ENCODE peak calls at places on chromosome 7, in six cellular contexts. One of them, this sample, is unnamed.

GRCh38 chr7:120725376-120726039 is 132.4 kb downstream of the TSPAN12 start:
- DNase-seq in NT2/D1: no peak
- DNase-seq in iPS DF 6.9: no peak
- DNase-seq in hepatocyte: peak
- DNase-seq in mesenchymal stem cell: peak
- DNase-seq in AG10803: peak
- DNase-seq in this sample: peak

GRCh38 chr7:48180981-48181380 is 9.7 kb downstream of the ABCA13 start:
- DNase-seq in NT2/D1: no peak
- DNase-seq in iPS DF 6.9: no peak
- DNase-seq in hepatocyte: no peak
- DNase-seq in mesenchymal stem cell: no peak
- DNase-seq in AG10803: peak
- DNase-seq in this sample: peak

GRCh38 chr7:30028749-30029635 is 780 bp downstream of the PLEKHA8 start:
- DNase-seq in NT2/D1: no peak
- DNase-seq in iPS DF 6.9: no peak
- DNase-seq in hepatocyte: peak
- DNase-seq in mesenchymal stem cell: peak
- DNase-seq in AG10803: peak
- DNase-seq in this sample: peak

GRCh38 chr7:26155531-26156375 is 3.8 kb downstream of the NFE2L3 start:
- DNase-seq in NT2/D1: no peak
- DNase-seq in iPS DF 6.9: no peak
- DNase-seq in hepatocyte: no peak
- DNase-seq in mesenchymal stem cell: peak
- DNase-seq in AG10803: peak
- DNase-seq in this sample: peak

GRCh38 chr7:145050415-145050814 is 214.6 kb upstream of the TPK1 start:
- DNase-seq in NT2/D1: no peak
- DNase-seq in iPS DF 6.9: no peak
- DNase-seq in hepatocyte: no peak
- DNase-seq in mesenchymal stem cell: no peak
- DNase-seq in AG10803: no peak
- DNase-seq in this sample: no peak

GRCh38 chr7:103073989-103074518 is 542 bp downstream of the FBXL13 start:
- DNase-seq in NT2/D1: no peak
- DNase-seq in iPS DF 6.9: no peak
- DNase-seq in hepatocyte: peak
- DNase-seq in mesenchymal stem cell: no peak
- DNase-seq in AG10803: peak
- DNase-seq in this sample: no peak

GRCh38 chr7:133977409-133978274 is 149.5 kb upstream of the LRGUK start:
- DNase-seq in NT2/D1: no peak
- DNase-seq in iPS DF 6.9: no peak
- DNase-seq in hepatocyte: no peak
- DNase-seq in mesenchymal stem cell: no peak
- DNase-seq in AG10803: no peak
- DNase-seq in this sample: no peak

GRCh38 chr7:116797611-116798010 is 64.8 kb upstream of the CAPZA2 start:
- DNase-seq in NT2/D1: no peak
- DNase-seq in iPS DF 6.9: no peak
- DNase-seq in hepatocyte: no peak
- DNase-seq in mesenchymal stem cell: no peak
- DNase-seq in AG10803: no peak
- DNase-seq in this sample: peak

GRCh38 chr7:151100921-151101320 is 14.6 kb downstream of the AGAP3 start:
- DNase-seq in NT2/D1: no peak
- DNase-seq in iPS DF 6.9: no peak
- DNase-seq in hepatocyte: no peak
- DNase-seq in mesenchymal stem cell: no peak
- DNase-seq in AG10803: no peak
- DNase-seq in this sample: no peak

GRCh38 chr7:139855498-139856270 is 26.6 kb downstream of the TBXAS1 start:
- DNase-seq in NT2/D1: no peak
- DNase-seq in iPS DF 6.9: no peak
- DNase-seq in hepatocyte: no peak
- DNase-seq in mesenchymal stem cell: no peak
- DNase-seq in AG10803: no peak
- DNase-seq in this sample: no peak

GRCh38 chr7:73703985-73704639 is 15.4 kb downstream of the STX1A start:
- DNase-seq in NT2/D1: no peak
- DNase-seq in iPS DF 6.9: peak
- DNase-seq in hepatocyte: peak
- DNase-seq in mesenchymal stem cell: peak
- DNase-seq in AG10803: no peak
- DNase-seq in this sample: peak

GRCh38 chr7:150830957-150831356 is 21.4 kb upstream of the AOC1 start:
- DNase-seq in NT2/D1: no peak
- DNase-seq in iPS DF 6.9: no peak
- DNase-seq in hepatocyte: peak
- DNase-seq in mesenchymal stem cell: no peak
- DNase-seq in AG10803: no peak
- DNase-seq in this sample: no peak

GRCh38 chr7:94289071-94289470 is 105.6 kb upstream of the COL1A2 start:
- DNase-seq in NT2/D1: peak
- DNase-seq in iPS DF 6.9: peak
- DNase-seq in hepatocyte: peak
- DNase-seq in mesenchymal stem cell: peak
- DNase-seq in AG10803: peak
- DNase-seq in this sample: peak

GRCh38 chr7:149423441-149423970 is 37.4 kb downstream of the ZNF777 start:
- DNase-seq in NT2/D1: no peak
- DNase-seq in iPS DF 6.9: no peak
- DNase-seq in hepatocyte: no peak
- DNase-seq in mesenchymal stem cell: no peak
- DNase-seq in AG10803: no peak
- DNase-seq in this sample: no peak

GRCh38 chr7:24820730-24821044 is 63.4 kb upstream of the GSDME start:
- DNase-seq in NT2/D1: no peak
- DNase-seq in iPS DF 6.9: no peak
- DNase-seq in hepatocyte: peak
- DNase-seq in mesenchymal stem cell: peak
- DNase-seq in AG10803: no peak
- DNase-seq in this sample: no peak

GRCh38 chr7:104982308-104982755 is 31.7 kb upstream of the KMT2E start:
- DNase-seq in NT2/D1: no peak
- DNase-seq in iPS DF 6.9: no peak
- DNase-seq in hepatocyte: peak
- DNase-seq in mesenchymal stem cell: peak
- DNase-seq in AG10803: no peak
- DNase-seq in this sample: no peak

GRCh38 chr7:143487566-143487965 is 9.9 kb downstream of the TAS2R41 start:
- DNase-seq in NT2/D1: no peak
- DNase-seq in iPS DF 6.9: no peak
- DNase-seq in hepatocyte: peak
- DNase-seq in mesenchymal stem cell: peak
- DNase-seq in AG10803: peak
- DNase-seq in this sample: no peak

GRCh38 chr7:108135446-108136190 is 5.5 kb upstream of the LAMB4 start:
- DNase-seq in NT2/D1: no peak
- DNase-seq in iPS DF 6.9: no peak
- DNase-seq in hepatocyte: no peak
- DNase-seq in mesenchymal stem cell: no peak
- DNase-seq in AG10803: no peak
- DNase-seq in this sample: no peak

GRCh38 chr7:134919240-134919641 is 67.1 kb upstream of the AGBL3 start:
- DNase-seq in NT2/D1: no peak
- DNase-seq in iPS DF 6.9: no peak
- DNase-seq in hepatocyte: no peak
- DNase-seq in mesenchymal stem cell: peak
- DNase-seq in AG10803: peak
- DNase-seq in this sample: no peak

GRCh38 chr7:40978047-40978446 is 724.8 kb downstream of the INHBA start:
- DNase-seq in NT2/D1: no peak
- DNase-seq in iPS DF 6.9: no peak
- DNase-seq in hepatocyte: no peak
- DNase-seq in mesenchymal stem cell: no peak
- DNase-seq in AG10803: no peak
- DNase-seq in this sample: peak

GRCh38 chr7:40983106-40983505 is 719.8 kb downstream of the INHBA start:
- DNase-seq in NT2/D1: no peak
- DNase-seq in iPS DF 6.9: no peak
- DNase-seq in hepatocyte: no peak
- DNase-seq in mesenchymal stem cell: no peak
- DNase-seq in AG10803: no peak
- DNase-seq in this sample: no peak

GRCh38 chr7:40977533-40977932 is 725.4 kb downstream of the INHBA start:
- DNase-seq in NT2/D1: no peak
- DNase-seq in iPS DF 6.9: no peak
- DNase-seq in hepatocyte: no peak
- DNase-seq in mesenchymal stem cell: no peak
- DNase-seq in AG10803: no peak
- DNase-seq in this sample: no peak

DNA sequence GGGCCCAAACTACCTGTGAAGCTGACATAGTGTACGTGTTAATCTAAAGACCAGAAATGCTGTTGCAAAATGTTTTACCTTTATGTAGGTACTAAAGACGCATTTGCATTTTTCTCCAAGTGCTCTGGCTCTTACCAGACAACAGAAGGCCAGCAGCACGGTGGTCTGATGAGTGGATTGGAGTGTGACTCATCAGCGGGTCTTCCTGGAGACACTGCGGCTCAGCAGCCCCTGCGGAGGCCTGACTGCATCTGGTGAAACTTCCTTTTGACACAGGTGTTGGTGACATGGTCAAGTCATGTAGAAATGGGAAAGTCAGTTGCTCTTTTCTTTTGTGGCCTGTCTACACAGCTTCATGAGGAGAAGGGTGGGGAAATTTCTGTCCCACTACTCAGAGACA is 723.6 kb downstream of the INHBA start:
- DNase-seq in NT2/D1: no peak
- DNase-seq in iPS DF 6.9: no peak
- DNase-seq in hepatocyte: no peak
- DNase-seq in mesenchymal stem cell: peak
- DNase-seq in AG10803: no peak
- DNase-seq in this sample: peak
- H3K4me3 ChIP-seq in NT2/D1: no peak
- H3K4me3 ChIP-seq in iPS DF 6.9: no peak
- H3K4me3 ChIP-seq in hepatocyte: no peak
- H3K4me3 ChIP-seq in mesenchymal stem cell: no peak
- H3K4me3 ChIP-seq in AG10803: no peak
- H3K4me3 ChIP-seq in this sample: no peak

DNA sequence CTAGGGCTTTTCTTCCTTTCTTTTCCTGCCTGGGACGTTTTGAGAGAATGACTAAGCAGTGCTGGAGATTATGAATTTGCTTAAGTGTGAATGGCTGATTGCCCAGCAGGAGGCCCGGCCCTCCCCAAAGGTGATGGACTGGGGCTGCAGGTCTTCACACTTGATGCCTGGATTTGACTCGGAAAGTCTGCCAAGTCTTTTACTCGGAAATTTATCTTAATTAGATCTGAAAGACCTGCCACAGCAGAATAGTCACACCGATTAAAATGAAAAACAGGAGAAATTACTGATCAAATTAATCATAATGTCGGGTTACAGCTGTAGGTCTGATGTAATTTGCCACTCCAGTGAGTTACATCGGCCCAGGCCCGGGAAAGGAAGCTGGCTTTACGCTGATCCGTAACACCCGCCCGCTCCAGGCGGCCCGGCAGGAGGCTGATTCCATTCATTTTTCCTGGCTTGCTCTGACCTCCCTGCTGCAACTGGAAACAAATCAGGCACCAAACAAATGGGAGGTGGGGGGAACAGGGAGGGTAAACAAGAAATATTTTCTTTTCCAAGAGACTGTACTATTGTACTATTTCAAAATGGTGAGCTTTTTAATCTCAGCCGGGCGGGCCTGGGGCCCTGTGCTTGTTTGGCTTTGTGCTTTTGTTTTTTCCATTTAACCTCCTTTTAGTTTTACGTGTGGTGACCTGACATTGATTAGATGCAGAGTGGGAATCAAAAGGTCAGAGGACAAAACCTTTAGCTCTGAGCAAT is 212.4 kb upstream of the YAE1 start:
- DNase-seq in NT2/D1: peak
- DNase-seq in iPS DF 6.9: no peak
- DNase-seq in hepatocyte: peak
- DNase-seq in mesenchymal stem cell: peak
- DNase-seq in AG10803: peak
- DNase-seq in this sample: peak
- H3K4me3 ChIP-seq in NT2/D1: no peak
- H3K4me3 ChIP-seq in iPS DF 6.9: no peak
- H3K4me3 ChIP-seq in hepatocyte: no peak
- H3K4me3 ChIP-seq in mesenchymal stem cell: no peak
- H3K4me3 ChIP-seq in AG10803: no peak
- H3K4me3 ChIP-seq in this sample: no peak

DNA sequence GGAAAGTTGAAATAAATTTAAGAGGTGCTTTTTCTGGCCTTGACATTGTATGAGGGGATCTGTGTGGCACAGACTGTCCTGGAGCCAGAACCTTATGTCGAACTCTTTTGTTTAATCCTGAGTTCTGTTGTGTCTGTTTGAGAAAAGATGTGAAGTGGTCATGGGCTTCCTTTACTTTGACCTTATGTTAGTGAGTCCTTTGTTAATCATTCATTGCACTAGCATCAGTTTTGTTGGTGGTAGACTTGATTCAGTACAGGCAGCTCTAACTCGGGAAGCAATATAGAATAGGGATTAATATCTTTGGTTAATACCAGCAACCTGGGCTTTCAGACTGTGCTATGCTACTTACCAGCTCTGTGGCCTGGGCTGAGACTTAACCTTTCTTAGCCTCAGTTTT is 123.9 kb upstream of the FZD1 start:
- DNase-seq in NT2/D1: no peak
- DNase-seq in iPS DF 6.9: no peak
- DNase-seq in hepatocyte: no peak
- DNase-seq in mesenchymal stem cell: no peak
- DNase-seq in AG10803: no peak
- DNase-seq in this sample: no peak
- H3K4me3 ChIP-seq in NT2/D1: no peak
- H3K4me3 ChIP-seq in iPS DF 6.9: no peak
- H3K4me3 ChIP-seq in hepatocyte: no peak
- H3K4me3 ChIP-seq in mesenchymal stem cell: no peak
- H3K4me3 ChIP-seq in AG10803: no peak
- H3K4me3 ChIP-seq in this sample: no peak

DNA sequence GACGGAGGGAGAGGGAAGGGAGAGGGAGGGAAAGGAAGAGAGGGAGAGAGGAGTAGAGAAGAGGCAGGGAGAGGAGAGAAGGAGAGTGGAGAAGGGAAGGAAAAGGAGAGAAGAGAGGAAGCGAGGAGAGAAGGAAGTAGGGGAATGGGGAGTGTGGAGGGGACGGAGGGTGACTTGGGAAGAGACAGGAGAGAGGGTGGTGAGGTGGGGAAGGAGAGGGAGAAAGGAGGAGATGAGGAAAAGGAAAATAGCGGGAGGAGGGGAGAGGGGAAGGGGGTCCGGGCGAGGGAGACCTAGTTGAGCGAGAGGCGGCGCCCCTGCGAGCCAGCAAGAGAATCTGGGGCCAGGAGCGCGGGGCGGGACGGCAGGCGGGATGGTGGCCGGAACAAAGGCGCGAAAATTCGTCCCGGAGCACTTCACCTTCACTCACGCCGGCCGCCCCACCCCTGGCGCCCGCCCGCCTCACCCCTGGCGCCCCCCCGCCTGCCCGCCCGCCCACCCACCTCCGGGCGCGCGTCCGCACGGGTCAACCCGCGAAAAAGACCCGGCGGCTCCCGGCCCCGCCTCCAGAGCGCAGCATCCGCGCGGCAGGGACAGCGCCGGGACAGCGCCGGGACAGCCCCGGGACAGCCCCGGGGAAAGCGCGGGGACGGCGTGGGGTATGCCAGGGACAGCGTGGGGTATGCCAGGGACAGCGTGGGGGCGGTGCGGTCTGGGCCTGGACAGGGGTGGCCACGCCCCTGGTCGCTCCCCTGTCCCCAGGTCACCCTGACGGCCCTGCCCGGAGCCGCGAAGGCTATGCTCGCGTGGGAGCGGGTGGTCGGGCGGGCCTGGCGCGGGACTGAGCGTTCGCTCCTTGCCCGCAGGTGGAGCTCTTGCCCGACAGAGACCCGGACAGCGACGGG is 4.2 kb downstream of the VSTM2A start:
- DNase-seq in NT2/D1: no peak
- DNase-seq in iPS DF 6.9: no peak
- DNase-seq in hepatocyte: peak
- DNase-seq in mesenchymal stem cell: no peak
- DNase-seq in AG10803: no peak
- DNase-seq in this sample: no peak
- H3K4me3 ChIP-seq in NT2/D1: peak
- H3K4me3 ChIP-seq in iPS DF 6.9: peak
- H3K4me3 ChIP-seq in hepatocyte: no peak
- H3K4me3 ChIP-seq in mesenchymal stem cell: no peak
- H3K4me3 ChIP-seq in AG10803: no peak
- H3K4me3 ChIP-seq in this sample: no peak

This sample was measured in astrocyte of the spinal cord.